ENCODE peak calls at places on chromosomes 3 and 15, in eight cellular contexts. H is neural progenitor cell, Q is body of pancreas, W is tibial nerve, T is astrocyte, A is colonic mucosa, I is psoas muscle, Y is IMR-90. K is an unnamed sample. For H3K36me3, the result is how much of the 10 kb centered on the place peaks cover.

GRCh38 chr15:30042556-30042955 is 40.2 kb upstream of the GOLGA8J start:
- DNase-seq in I (no peak), W (no peak), H (peak), A (no peak), Q (no peak), Y (peak), T (peak), K (no peak)

GRCh38 chr3:143507735-143508580 is 340.3 kb downstream of the SLC9A9 start:
- DNase-seq in H (no peak), T (peak), Y (peak), A (no peak), Q (no peak), I (no peak), W (no peak), K (no peak)

GRCh38 chr15:57479005-57479404 is 102.7 kb downstream of the CGNL1 start:
- DNase-seq in A (no peak), Y (no peak), Q (peak), I (no peak), W (no peak), H (no peak), T (no peak), K (no peak)

GRCh38 chr15:56871180-56871579 is 47.3 kb upstream of the TCF12 start:
- DNase-seq in T (peak), Q (no peak), H (no peak), A (no peak), I (no peak), Y (peak), W (no peak), K (no peak)

GRCh38 chr15:88610756-88611231 is 10.3 kb upstream of the AEN start:
- DNase-seq in Y (peak), W (no peak), Q (no peak), H (peak), I (no peak), A (no peak), T (no peak), K (no peak)

GRCh38 chr3:7249493-7250076 is 388.7 kb downstream of the GRM7 start:
- DNase-seq in I (no peak), Y (no peak), T (peak), Q (no peak), A (no peak), H (no peak), W (no peak), K (no peak)

GRCh38 chr3:73719413-73719831 is 94.7 kb upstream of the PDZRN3 start:
- DNase-seq in T (peak), A (no peak), H (no peak), Q (no peak), W (no peak), Y (peak), I (no peak), K (no peak)

GRCh38 chr3:9226326-9226725 is 23.1 kb downstream of the SRGAP3 start:
- DNase-seq in Y (peak), W (no peak), Q (no peak), H (no peak), A (no peak), I (no peak), T (peak), K (no peak)

GRCh38 chr3:24351779-24352469 is 142.7 kb downstream of the THRB start:
- DNase-seq in I (no peak), A (peak), T (peak), Q (peak), Y (no peak), W (no peak), H (no peak), K (no peak)

GRCh38 chr15:69232144-69232543 is 66.6 kb upstream of the PAQR5 start:
- DNase-seq in Q (no peak), Y (peak), A (no peak), T (peak), H (no peak), I (no peak), W (no peak), K (no peak)

GRCh38 chr15:85582076-85582718 is 201.8 kb downstream of the AKAP13 start:
- DNase-seq in H (no peak), A (peak), T (peak), I (no peak), Y (peak), Q (peak), W (no peak), K (no peak)

GRCh38 chr3:120093119-120093922 is 926 bp downstream of the GSK3B start:
- DNase-seq in T (peak), W (no peak), Q (peak), A (peak), Y (peak), I (no peak), H (peak), K (peak)

GRCh38 chr3:31725976-31726375 is 193.3 kb downstream of the STT3B start:
- DNase-seq in I (no peak), W (no peak), H (no peak), Y (no peak), A (no peak), Q (no peak), T (no peak), K (no peak)

GRCh38 chr15:91515188-91515754 is 338.2 kb upstream of the SLCO3A1 start:
- DNase-seq in T (peak), H (no peak), A (peak), Q (no peak), Y (peak), W (no peak), I (peak), K (no peak)

GRCh38 chr3:194988495-194989165 is 282.3 kb downstream of the XXYLT1 start:
- DNase-seq in I (no peak), W (no peak), Y (no peak), Q (no peak), H (no peak), A (peak), T (peak), K (no peak)

GRCh38 chr3:9930804-9931418 is 2.7 kb upstream of the CRELD1 start:
- DNase-seq in W (no peak), Y (no peak), H (no peak), I (no peak), Q (no peak), T (no peak), A (no peak), K (no peak)

GRCh38 chr15:49270541-49271421 is 100.7 kb downstream of the GALK2 start:
- DNase-seq in I (no peak), Y (peak), W (no peak), A (no peak), Q (no peak), H (peak), T (peak), K (no peak)

GRCh38 chr3:121914081-121914998 is 20.1 kb downstream of the SLC15A2 start:
- DNase-seq in Y (no peak), H (peak), Q (no peak), I (no peak), A (no peak), W (no peak), T (no peak), K (no peak)

GRCh38 chr3:141782386-141782932 is 19.3 kb downstream of the GRK7 start:
- DNase-seq in Q (no peak), W (no peak), Y (no peak), H (no peak), A (no peak), T (no peak), I (no peak), K (no peak)

GRCh38 chr15:92162657-92163056 is 231.0 kb upstream of the ST8SIA2 start:
- DNase-seq in Q (no peak), Y (no peak), W (no peak), H (no peak), I (no peak), T (no peak), A (no peak), K (no peak)

GRCh38 chr15:84752700-84753099 is 4.3 kb downstream of the ZNF592 start:
- DNase-seq in Q (peak), Y (peak), T (peak), I (no peak), A (no peak), W (no peak), H (no peak), K (no peak)

GRCh38 chr3:52291508-52292181 is 4.0 kb downstream of the GLYCTK start:
- DNase-seq in Y (no peak), H (peak), T (no peak), I (no peak), W (no peak), Q (peak), A (peak), K (peak)

GRCh38 chr15:57610130-57610529 is 18.4 kb downstream of the MYZAP start:
- DNase-seq in I (peak), Y (peak), W (no peak), Q (peak), A (peak), T (peak), H (no peak), K (no peak)

GRCh38 chr15:44264148-44264547 is 24.4 kb upstream of the GOLM2 start:
- DNase-seq in T (no peak), W (no peak), Y (no peak), Q (no peak), I (no peak), A (no peak), H (no peak), K (no peak)

GRCh38 chr3:41863024-41863423 is 98.9 kb downstream of the ULK4 start:
- DNase-seq in A (no peak), Y (no peak), H (peak), T (no peak), W (no peak), Q (no peak), I (no peak), K (no peak)
- TF ChIP-seq CTCF in A (no peak), Y (no peak), H (peak), T (no peak), W (no peak), Q (no peak), I (no peak), K (no peak)

GRCh38 chr3:26015752-26016151 is 225.9 kb downstream of the OXSM start:
- DNase-seq in Q (no peak), I (no peak), H (no peak), A (no peak), W (no peak), Y (no peak), T (no peak), K (no peak)
- H3K36me3 ChIP-seq in Q (under half), I (under half), H (under half), A (under half), W (under half), Y (under half), T (under half), K (under half)

DNA sequence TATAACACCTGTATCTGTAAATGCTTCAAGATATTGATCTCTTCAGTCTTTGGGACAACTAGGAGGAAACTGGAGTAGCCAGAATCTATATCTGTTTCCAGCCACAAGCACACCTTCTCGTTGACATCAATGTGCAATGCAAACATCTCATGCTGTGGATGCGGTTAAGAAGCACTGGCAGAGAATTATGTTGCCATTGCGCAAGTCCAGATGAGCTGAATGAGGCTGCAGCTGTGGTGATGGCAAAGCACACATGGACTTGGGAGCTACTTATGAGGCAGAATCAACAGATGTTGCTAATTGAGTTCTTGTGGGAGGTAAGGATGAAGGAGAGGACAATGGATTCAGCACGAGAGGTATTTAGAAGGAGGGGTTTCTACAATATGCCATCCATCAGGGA is 90.9 kb downstream of the STRIT1 start:
- DNase-seq in W (no peak), Q (no peak), I (no peak), T (no peak), Y (peak), A (no peak), H (no peak), K (no peak)
- H3K27ac ChIP-seq in W (no peak), Q (no peak), I (no peak), T (no peak), Y (no peak), A (no peak), H (no peak), K (no peak)

DNA sequence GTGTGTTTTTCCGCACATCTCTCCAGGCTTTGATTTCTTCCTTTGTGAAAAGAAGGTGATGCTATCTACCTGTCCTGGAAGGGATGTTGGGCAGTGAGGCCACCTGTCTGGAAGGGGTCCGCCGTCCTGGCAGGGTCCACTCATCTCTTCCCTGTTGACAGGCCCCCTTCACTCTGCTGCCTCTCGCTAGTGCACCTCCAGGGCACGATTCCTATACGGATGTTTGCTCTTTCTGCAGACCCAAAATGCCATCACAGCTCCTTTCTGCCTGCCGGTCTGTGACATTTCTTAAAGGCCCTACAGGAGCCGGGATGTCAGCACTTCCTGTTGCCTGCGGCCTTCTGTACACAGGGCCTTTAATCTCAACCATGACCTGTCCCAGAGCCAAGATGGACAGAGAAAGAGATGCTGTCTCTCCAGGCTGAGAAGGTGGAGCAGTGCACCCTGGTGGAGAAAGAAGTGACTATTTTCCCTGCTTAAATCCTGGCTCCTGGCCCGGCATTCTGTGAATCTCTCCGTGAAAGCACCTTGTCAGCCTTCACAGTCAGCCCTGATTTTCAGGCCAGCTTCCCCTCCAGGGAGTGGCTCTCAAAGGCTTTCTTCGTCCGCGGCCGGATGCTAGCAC is 7.4 kb downstream of the FAM3D start:
- DNase-seq in H (peak), Q (peak), I (no peak), T (no peak), A (peak), Y (peak), W (no peak), K (no peak)
- TF ChIP-seq CTCF in H (peak), Q (no peak), I (no peak), T (peak), A (no peak), Y (peak), W (peak), K (no peak)